ENCODE peak calls at places on chromosome 21, in six cellular contexts. S is A549, B is endothelial cell of umbilical vein, M is K562, O is HepG2, N is GM12878. H is an unnamed sample.

GRCh38 chr21:32955307-32955937 is 70.3 kb upstream of the OLIG2 start:
- DNase-seq in B (no peak), O (no peak), N (no peak), M (no peak), S (no peak), H (no peak)

GRCh38 chr21:38769253-38769780 is 36.4 kb upstream of the ETS2 start:
- DNase-seq in O (no peak), N (no peak), M (no peak), S (no peak), B (no peak), H (no peak)

GRCh38 chr21:38308010-38308784 is 51.4 kb downstream of the KCNJ15 start:
- DNase-seq in B (peak), O (no peak), N (no peak), S (no peak), M (no peak), H (no peak)

GRCh38 chr21:39020751-39021474 is 162.3 kb downstream of the PSMG1 start:
- DNase-seq in S (no peak), B (peak), N (no peak), O (peak), M (no peak), H (peak)

GRCh38 chr21:33608559-33608958 is 20.1 kb upstream of the DONSON start:
- DNase-seq in O (no peak), M (no peak), N (no peak), S (no peak), B (peak), H (no peak)

GRCh38 chr21:31117046-31117916 is 79.0 kb upstream of the KRTAP19-8 start:
- DNase-seq in B (no peak), N (no peak), O (no peak), S (peak), M (no peak), H (peak)

GRCh38 chr21:32726742-32727477 is 903 bp downstream of the SYNJ1 start:
- DNase-seq in B (peak), N (no peak), O (no peak), M (peak), S (peak), H (peak)

GRCh38 chr21:44021064-44021463 is 9.0 kb downstream of the TRAPPC10 start:
- DNase-seq in S (no peak), B (no peak), N (no peak), O (peak), M (no peak), H (no peak)

GRCh38 chr21:33286600-33287456 is 20.7 kb downstream of the IL10RB start:
- DNase-seq in S (peak), B (peak), O (peak), M (no peak), N (no peak), H (no peak)

GRCh38 chr21:16084776-16085364 is 355.1 kb downstream of the USP25 start:
- DNase-seq in S (no peak), O (no peak), N (no peak), M (no peak), B (no peak), H (no peak)

GRCh38 chr21:34022557-34023335 is 50.6 kb upstream of the MRPS6 start:
- DNase-seq in O (no peak), B (no peak), S (no peak), N (no peak), M (no peak), H (peak)

GRCh38 chr21:17610862-17611261 is 1.8 kb downstream of the BTG3 start:
- DNase-seq in M (no peak), O (peak), N (no peak), B (no peak), S (no peak), H (peak)

GRCh38 chr21:44929799-44930542 is 9.3 kb upstream of the ITGB2 start:
- DNase-seq in S (no peak), N (no peak), M (no peak), O (no peak), B (no peak), H (no peak)

GRCh38 chr21:39529026-39529425 is 77.3 kb downstream of the SH3BGR start:
- DNase-seq in O (no peak), B (no peak), N (no peak), M (no peak), S (no peak), H (no peak)

GRCh38 chr21:45078877-45079281 is 4.5 kb downstream of the ADARB1 start:
- DNase-seq in M (no peak), B (no peak), N (no peak), O (no peak), S (no peak), H (peak)

GRCh38 chr21:17671733-17672132 is 59.0 kb upstream of the BTG3 start:
- DNase-seq in N (no peak), M (no peak), O (no peak), B (no peak), S (no peak), H (no peak)

GRCh38 chr21:38798481-38798882 is 7.2 kb upstream of the ETS2 start:
- DNase-seq in N (no peak), S (peak), B (no peak), M (peak), O (no peak), H (no peak)

GRCh38 chr21:17051054-17051453 is 461.8 kb upstream of the CXADR start:
- DNase-seq in S (no peak), M (no peak), N (no peak), O (no peak), B (no peak), H (no peak)

GRCh38 chr21:16047857-16048256 is 318.1 kb downstream of the USP25 start:
- DNase-seq in O (no peak), N (no peak), M (no peak), B (no peak), S (no peak), H (no peak)

DNA sequence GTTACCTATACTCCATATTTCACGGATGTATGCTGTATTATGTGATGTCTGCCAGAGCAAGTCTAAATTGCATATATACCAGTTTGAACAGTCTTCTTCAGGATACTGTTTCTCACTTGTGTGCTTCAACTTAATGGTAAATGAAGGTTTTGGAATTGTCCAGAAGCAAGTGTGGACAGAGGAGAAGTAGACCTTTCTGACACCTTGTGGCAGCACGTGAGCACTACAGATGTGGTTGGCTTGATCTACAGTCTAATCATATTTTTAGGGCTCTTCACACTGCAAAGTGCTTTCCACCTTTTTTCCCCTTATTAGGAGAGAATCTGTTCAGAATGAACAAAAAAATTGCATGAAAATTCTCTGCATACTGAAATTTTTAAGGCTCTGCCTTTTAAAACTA is 10.9 kb downstream of the MORC3 start:
- DNase-seq in S (peak), N (peak), B (peak), O (peak), M (peak), H (peak)
- TF ChIP-seq MAX in S (no peak), N (no peak), B (no peak), O (no peak), M (no peak), H (no peak)

GRCh38 chr21:21179619-21180336 is 181.6 kb downstream of the NCAM2 start:
- DNase-seq in O (no peak), N (no peak), S (no peak), M (peak), B (no peak), H (no peak)
- TF ChIP-seq MYC in O (no peak), N (no peak), S (no peak), M (no peak), B (no peak), H (no peak)

DNA sequence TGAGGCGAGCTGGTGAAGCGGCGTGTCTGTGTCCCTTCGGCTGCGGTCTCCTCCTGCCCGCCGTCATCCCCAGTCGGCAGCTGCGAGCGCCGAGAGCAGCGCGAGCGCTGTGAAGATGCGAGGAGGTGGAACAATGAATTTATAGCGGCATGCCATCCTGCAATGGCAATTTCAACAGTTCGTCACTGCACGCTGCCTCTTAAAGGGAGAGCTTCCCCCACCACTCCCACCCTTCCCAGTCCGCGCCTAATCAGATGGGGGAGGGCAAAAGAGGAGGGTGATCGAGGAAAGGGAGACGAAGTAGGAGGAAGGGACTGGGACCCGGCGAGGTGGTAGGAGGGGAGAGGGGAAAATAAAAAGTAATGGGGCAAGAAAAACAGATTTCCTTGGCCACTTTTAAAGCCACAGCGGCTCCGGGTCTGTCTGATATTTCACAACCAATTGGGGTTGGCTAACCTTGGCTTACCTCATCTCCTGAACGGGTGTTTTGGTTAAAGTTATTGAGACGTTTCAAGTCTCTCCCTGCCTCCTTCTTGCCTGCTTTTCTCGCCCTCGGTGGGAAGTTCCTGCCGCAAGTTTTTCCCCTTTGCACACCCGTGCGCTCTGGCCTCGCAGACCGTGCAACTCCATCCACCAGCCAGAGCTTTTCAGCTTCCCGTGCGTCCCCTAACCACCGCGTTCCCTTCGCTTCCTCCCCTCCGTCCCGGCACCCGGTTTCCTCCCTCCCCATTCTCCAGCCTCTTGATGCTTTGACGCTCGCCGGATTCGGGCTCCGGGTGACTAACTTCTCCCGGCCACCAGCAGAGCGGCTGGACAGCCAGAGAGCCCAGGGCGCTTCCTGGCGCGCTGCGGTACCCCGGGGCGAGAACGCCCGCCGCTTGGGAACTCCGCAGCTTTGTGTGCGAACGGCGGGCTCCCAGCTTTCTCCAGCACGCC is at the start of gene ADAMTS5:
- DNase-seq in B (peak), S (no peak), N (no peak), O (no peak), M (no peak), H (peak)
- TF ChIP-seq POLR2A in B (no peak), S (no peak), N (no peak), O (no peak), M (no peak), H (no peak)

DNA sequence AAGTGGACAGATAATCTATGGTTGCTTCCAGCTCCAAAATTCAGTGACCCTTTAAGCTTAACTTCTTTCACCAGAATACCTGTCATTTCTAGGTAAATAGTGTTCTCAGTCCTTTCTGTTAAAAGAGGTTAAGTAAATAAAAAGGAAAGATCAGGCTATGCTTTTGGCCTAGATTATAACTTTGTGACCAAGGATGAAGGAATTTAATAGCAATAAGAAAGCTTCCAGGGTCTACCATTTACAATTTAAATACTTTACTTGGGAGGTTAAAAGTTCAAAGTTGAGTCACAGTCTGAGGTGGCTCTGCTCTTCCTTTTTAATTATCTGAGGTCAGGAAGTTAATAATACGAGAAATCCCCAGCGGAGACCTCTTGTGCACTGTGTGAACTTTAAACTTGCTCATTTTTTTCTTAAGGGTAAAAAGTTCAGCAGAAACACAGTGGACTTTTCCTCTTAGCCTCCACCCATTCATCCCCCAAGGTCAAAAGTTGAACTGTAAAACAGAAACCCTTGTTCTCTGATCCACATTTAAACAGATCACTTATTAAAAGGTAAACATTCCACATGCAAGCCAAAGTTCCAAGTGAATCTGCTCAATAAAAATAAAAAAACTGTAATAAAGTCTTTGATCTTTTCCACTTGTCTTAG is 187.1 kb downstream of the NRIP1 start:
- DNase-seq in M (no peak), B (peak), S (no peak), N (no peak), O (peak), H (no peak)
- TF ChIP-seq MAX in M (no peak), B (no peak), S (peak), N (no peak), O (no peak), H (no peak)

GRCh38 chr21:41932191-41932575 is 21.6 kb downstream of the C2CD2 start:
- DNase-seq in N (no peak), S (no peak), B (peak), O (no peak), M (peak), H (no peak)
- TF ChIP-seq MYC in N (no peak), S (no peak), B (no peak), O (no peak), M (no peak), H (no peak)

GRCh38 chr21:46284722-46285121 is 689 bp downstream of the MCM3AP start:
- DNase-seq in N (no peak), B (no peak), O (no peak), S (no peak), M (no peak), H (no peak)

GRCh38 chr21:46285206-46285661 is at the start of gene MCM3AP:
- DNase-seq in S (no peak), M (no peak), O (no peak), N (no peak), B (no peak), H (no peak)

GRCh38 chr21:46287541-46287940 is 1.4 kb downstream of the YBEY start:
- DNase-seq in M (no peak), B (no peak), O (no peak), S (no peak), N (no peak), H (no peak)

GRCh38 chr21:46286668-46286982 is 483 bp downstream of the YBEY start:
- DNase-seq in O (no peak), B (peak), S (no peak), M (no peak), N (no peak), H (no peak)

DNA sequence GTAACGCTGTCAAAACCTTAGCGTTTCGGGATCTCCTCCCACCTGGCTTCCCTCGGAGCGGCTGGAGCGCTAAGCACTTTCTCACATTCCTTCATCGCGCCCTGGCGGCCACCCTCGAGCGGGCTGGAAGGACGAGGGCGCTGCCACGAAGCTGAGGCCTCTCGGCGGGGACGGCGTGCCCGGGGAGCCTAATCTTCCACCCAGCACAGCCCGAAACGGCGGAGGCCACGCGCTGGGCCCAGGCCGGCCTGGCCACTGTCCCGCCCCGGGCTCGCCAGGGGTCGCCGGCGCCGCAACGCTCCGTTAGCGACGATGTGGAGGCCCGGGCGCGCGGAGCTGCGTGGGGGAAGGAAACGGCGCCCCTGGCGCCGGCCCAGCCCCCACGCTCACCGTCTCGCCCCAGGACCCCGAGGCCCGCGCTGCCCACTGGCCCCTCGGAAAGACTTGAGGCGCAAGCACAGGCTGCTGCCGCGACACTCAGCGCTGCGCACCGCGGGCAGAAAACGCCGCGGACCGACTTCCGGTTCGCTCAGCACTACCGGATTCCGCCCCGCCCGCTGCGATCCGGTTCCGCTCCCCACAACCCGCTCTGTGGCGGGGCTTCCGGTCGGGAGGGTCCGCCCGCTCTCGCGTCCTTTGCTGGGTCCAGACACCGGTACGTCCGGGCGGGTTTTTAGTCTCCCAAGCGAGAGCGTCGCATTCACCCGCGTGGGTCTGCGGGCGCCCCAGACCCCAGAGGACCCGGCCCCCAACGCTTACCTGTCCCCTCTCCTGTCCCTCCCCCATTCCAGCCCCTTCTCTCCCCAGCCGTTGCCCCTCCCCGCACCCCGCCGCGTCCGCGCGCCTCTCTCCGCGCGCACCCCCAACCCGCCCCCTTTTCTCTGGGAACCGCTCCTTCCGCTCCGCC is at the start of gene YBEY:
- DNase-seq in O (peak), N (peak), S (peak), B (peak), M (peak), H (peak)
- TF ChIP-seq POLR2A in O (peak), N (peak), S (peak), B (peak), M (peak), H (peak)

H was measured in NB4.